ENCODE peak calls at places on chromosomes 6 and 20, in five cellular contexts. E is HepG2, P is SK-N-SH, Y is H1, G is K562. D is an unnamed sample.

GRCh38 chr6:160861824-160862223 is 129.7 kb upstream of the MAP3K4 start:
- DNase-seq in Y (no peak), G (no peak), E (no peak), P (no peak), D (no peak)

GRCh38 chr6:126266664-126267063 is 73.3 kb upstream of the CENPW start:
- DNase-seq in G (no peak), Y (no peak), E (no peak), P (no peak), D (no peak)

GRCh38 chr6:125259354-125259736 is 42.4 kb downstream of the HDDC2 start:
- DNase-seq in E (no peak), P (no peak), Y (no peak), G (no peak), D (no peak)

GRCh38 chr20:5714261-5715041 is 35.8 kb upstream of the SHLD1 start:
- DNase-seq in G (no peak), Y (no peak), E (peak; percentile 100), P (no peak), D (no peak)

GRCh38 chr6:62090442-62091229 is 195.4 kb downstream of the KHDRBS2 start:
- DNase-seq in G (no peak), P (no peak), E (no peak), Y (no peak), D (no peak)

GRCh38 chr6:145699462-145699861 is 35.9 kb downstream of the EPM2A start:
- DNase-seq in P (no peak), Y (no peak), E (no peak), G (no peak), D (no peak)

GRCh38 chr6:84651583-84651982 is 112.8 kb downstream of the TBX18 start:
- DNase-seq in E (no peak), G (no peak), P (no peak), Y (no peak), D (no peak)

GRCh38 chr6:152720964-152721363 is 23.3 kb downstream of the MYCT1 start:
- DNase-seq in E (no peak), Y (no peak), P (no peak), G (no peak), D (no peak)

GRCh38 chr20:17558154-17558940 is 11.5 kb upstream of the DSTN start:
- DNase-seq in Y (peak; percentile 45), E (peak; percentile 83), P (no peak), G (peak; percentile 56), D (no peak)

GRCh38 chr6:145815875-145816274 is 1.3 kb upstream of the FBXO30 start:
- DNase-seq in P (peak; percentile 19), Y (no peak), G (peak; percentile 35), E (no peak), D (no peak)

GRCh38 chr20:18831830-18832229 is 18.2 kb downstream of the SCP2D1 start:
- DNase-seq in Y (no peak), P (no peak), E (no peak), G (no peak), D (no peak)

GRCh38 chr6:24522090-24522820 is 27.5 kb downstream of the ALDH5A1 start:
- DNase-seq in P (no peak), G (peak; percentile 38), Y (no peak), E (no peak), D (peak; percentile 59)

GRCh38 chr6:157668690-157669089 is 154.4 kb upstream of the SNX9 start:
- DNase-seq in Y (no peak), E (no peak), G (no peak), P (no peak), D (no peak)

GRCh38 chr6:14706378-14706929 is 539.4 kb upstream of the JARID2 start:
- DNase-seq in G (peak; percentile 85), Y (no peak), P (no peak), E (no peak), D (no peak)

GRCh38 chr6:9428416-9429172 is 986.3 kb downstream of the TFAP2A start:
- DNase-seq in Y (no peak), E (no peak), G (no peak), P (no peak), D (no peak)

GRCh38 chr6:9437836-9438235 is 977.0 kb downstream of the TFAP2A start:
- DNase-seq in E (no peak), P (no peak), G (no peak), Y (no peak), D (no peak)

GRCh38 chr6:9431945-9432344 is 982.9 kb downstream of the TFAP2A start:
- DNase-seq in P (no peak), E (no peak), Y (no peak), G (no peak), D (no peak)
- TF ChIP-seq GABPA in P (no peak), E (no peak), Y (no peak), G (no peak), D (no peak)

DNA sequence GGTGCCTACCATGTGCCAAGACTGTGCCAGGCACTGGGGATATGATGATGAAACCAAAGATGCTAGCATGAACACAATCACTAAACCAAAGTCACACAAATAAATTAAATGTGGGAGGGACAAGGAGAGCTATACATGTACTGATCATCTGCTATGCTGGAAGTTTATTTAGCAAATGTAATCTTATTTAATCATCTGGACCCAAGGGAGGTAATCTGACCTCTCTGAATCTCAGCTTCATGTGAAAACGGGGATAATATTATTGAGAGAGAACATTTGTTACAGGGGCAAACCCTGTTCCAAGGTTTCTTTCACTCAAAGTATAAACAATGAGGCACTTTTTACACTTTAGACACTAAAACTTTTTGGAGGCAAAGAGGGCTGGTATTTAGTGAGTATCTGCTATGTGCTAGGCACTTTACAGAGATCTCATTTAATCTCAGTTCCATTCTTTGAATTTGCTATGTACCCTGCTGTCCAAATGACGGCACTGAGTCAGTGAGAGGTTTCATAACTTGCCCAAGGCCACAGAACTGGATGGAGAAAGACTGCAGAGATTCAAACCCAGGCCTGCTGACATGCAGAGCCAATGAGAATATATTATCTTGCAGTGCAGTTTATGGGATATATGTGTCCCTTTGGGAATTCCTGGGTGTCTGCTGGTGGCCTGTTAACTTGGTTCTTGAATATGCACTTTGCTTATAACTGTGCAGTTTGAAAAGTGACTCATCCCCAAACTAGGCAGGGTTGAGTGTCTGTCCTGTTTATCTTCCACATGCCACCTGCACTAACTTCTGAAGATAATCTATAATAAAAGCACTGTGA is 3.3 kb upstream of the ASXL1 start:
- DNase-seq in P (no peak), G (peak; percentile 32), E (peak; percentile 93), Y (no peak), D (peak; percentile 59)
- H2AFZ ChIP-seq in P (no peak overlapping the region), G (no peak overlapping the region), E (no peak overlapping the region), Y (no peak overlapping the region), D (no peak overlapping the region)

GRCh38 chr6:134474980-134475379 is 157.1 kb upstream of the SGK1 start:
- DNase-seq in E (no peak), P (no peak), Y (no peak), G (no peak), D (no peak)
- H3K9ac ChIP-seq in E (no peak overlapping the region), P (no peak overlapping the region), Y (no peak overlapping the region), G (no peak overlapping the region), D (no peak overlapping the region)

DNA sequence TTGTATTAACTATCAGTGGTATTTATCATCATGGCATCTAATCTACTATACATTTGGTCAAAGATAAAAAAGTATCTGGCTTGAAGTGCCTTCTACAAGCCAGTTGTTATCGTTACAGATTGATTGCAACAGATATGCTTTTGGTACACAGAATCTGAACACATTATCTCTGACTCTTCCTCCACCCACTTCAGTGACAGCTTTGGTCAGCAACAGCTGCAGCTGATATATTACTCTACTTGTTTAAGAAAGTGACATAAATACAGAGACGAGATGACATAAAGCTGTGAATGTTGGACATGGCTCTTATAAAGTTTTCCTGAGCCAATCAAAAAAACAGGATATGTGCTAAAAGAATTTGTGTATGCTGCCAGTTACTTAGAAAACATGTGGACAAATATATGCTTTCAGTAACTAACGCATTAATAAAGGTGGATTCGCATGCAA is 77.6 kb downstream of the HIVEP2 start:
- DNase-seq in Y (no peak), P (no peak), E (no peak), G (no peak), D (no peak)
- TF ChIP-seq GABPA in Y (no peak), P (no peak), E (no peak), G (no peak), D (no peak)